ENCODE peak calls at places on chromosomes 2 and 18, in four cellular contexts. Q is GM12878, O is HepG2, V is K562. N is an unnamed sample.

GRCh38 chr2:40004336-40004735 is 225.3 kb upstream of the THUMPD2 start:
- DNase-seq in O (no peak), Q (no peak), V (no peak), N (no peak)

GRCh38 chr2:160606336-160606735 is 112.7 kb upstream of the RBMS1 start:
- DNase-seq in V (no peak), Q (no peak), O (no peak), N (no peak)

GRCh38 chr2:191206613-191207471 is 38.4 kb upstream of the MYO1B start:
- DNase-seq in O (no peak), V (no peak), Q (no peak), N (no peak)

GRCh38 chr2:56473524-56473923 is 289.7 kb downstream of the CCDC85A start:
- DNase-seq in O (no peak), V (no peak), Q (no peak), N (no peak)

GRCh38 chr2:156526950-156527636 is 90.9 kb downstream of the GPD2 start:
- DNase-seq in V (no peak), O (no peak), Q (no peak), N (no peak)

GRCh38 chr2:191620144-191620543 is 57.8 kb upstream of the NABP1 start:
- DNase-seq in O (no peak), Q (no peak), V (no peak), N (no peak)

GRCh38 chr2:42089340-42089925 is 41.6 kb downstream of the PKDCC start:
- DNase-seq in Q (no peak), O (peak; percentile 49), V (peak; percentile 87), N (peak; percentile 74)

GRCh38 chr18:40375811-40376210 is 1579.2 kb upstream of the PIK3C3 start:
- DNase-seq in Q (no peak), V (no peak), O (no peak), N (no peak)

GRCh38 chr18:54767094-54767493 is 61.2 kb upstream of the RAB27B start:
- DNase-seq in O (peak; percentile 62), Q (no peak), V (no peak), N (no peak)

GRCh38 chr2:187689372-187689771 is 135.1 kb upstream of the TFPI start:
- DNase-seq in O (no peak), Q (no peak), V (no peak), N (no peak)

GRCh38 chr2:191013876-191014652 is at the start of gene STAT1:
- DNase-seq in V (peak; percentile 92), Q (peak; percentile 75), O (peak; percentile 89), N (peak; percentile 95)

GRCh38 chr2:240707046-240707756 is 15.5 kb downstream of the AQP12A start:
- DNase-seq in V (no peak), Q (no peak), O (no peak), N (no peak)

GRCh38 chr2:237449193-237449797 is 35.3 kb upstream of the COL6A3 start:
- DNase-seq in V (no peak), O (no peak), Q (no peak), N (no peak)

GRCh38 chr2:20304411-20304810 is 46.2 kb downstream of the PUM2 start:
- DNase-seq in O (no peak), V (no peak), Q (no peak), N (no peak)

GRCh38 chr2:223262946-223263345 is 211.0 kb downstream of the KCNE4 start:
- DNase-seq in V (no peak), O (no peak), Q (no peak), N (no peak)

GRCh38 chr2:100291152-100291970 is 30.9 kb downstream of the LONRF2 start:
- DNase-seq in O (peak; percentile 72), Q (no peak), V (peak; percentile 90), N (peak; percentile 37)

GRCh38 chr18:79454034-79454735 is 58.5 kb downstream of the NFATC1 start:
- DNase-seq in Q (no peak), V (no peak), O (no peak), N (no peak)

GRCh38 chr2:122194546-122194945 is 439.1 kb downstream of the TSN start:
- DNase-seq in O (no peak), V (no peak), Q (no peak), N (no peak)

GRCh38 chr2:122186761-122187222 is 431.3 kb downstream of the TSN start:
- DNase-seq in V (no peak), Q (no peak), O (no peak), N (no peak)

GRCh38 chr2:122193622-122194021 is 438.2 kb downstream of the TSN start:
- DNase-seq in O (no peak), V (peak; percentile 32), Q (no peak), N (no peak)

GRCh38 chr2:122191331-122191730 is 435.9 kb downstream of the TSN start:
- DNase-seq in Q (no peak), V (peak; percentile 44), O (peak; percentile 41), N (peak; percentile 55)
- TF ChIP-seq SP1 in Q (no peak), V (no peak), O (no peak), N (no peak)

GRCh38 chr2:112529751-112530150 is 12.5 kb upstream of the POLR1B start:
- DNase-seq in V (no peak), Q (no peak), O (no peak), N (no peak)
- TF ChIP-seq FOXM1 in V (no peak), Q (no peak), O (no peak), N (no peak)

GRCh38 chr18:45161850-45162249 is 453.4 kb upstream of the SLC14A2 start:
- DNase-seq in Q (peak; percentile 50), V (no peak), O (no peak), N (no peak)

GRCh38 chr18:45151645-45152044 is 463.6 kb upstream of the SLC14A2 start:
- DNase-seq in O (no peak), V (no peak), Q (no peak), N (no peak)

GRCh38 chr18:45155526-45155925 is 459.8 kb upstream of the SLC14A2 start:
- DNase-seq in O (no peak), V (no peak), Q (no peak), N (no peak)

GRCh38 chr18:45156941-45157340 is 458.3 kb upstream of the SLC14A2 start:
- DNase-seq in V (no peak), Q (no peak), O (no peak), N (no peak)
- TF ChIP-seq BHLHE40 in V (no peak), Q (no peak), O (no peak), N (no peak)

GRCh38 chr2:113886479-113887383 is 3.2 kb upstream of the ACTR3 start:
- DNase-seq in O (peak; percentile 62), V (no peak), Q (peak; percentile 98), N (no peak)

GRCh38 chr2:113889471-113890252 is at the start of gene ACTR3:
- DNase-seq in V (peak; percentile 95), Q (peak; percentile 99), O (peak; percentile 98), N (peak; percentile 94)

GRCh38 chr2:113890253-113891235 is 655 bp downstream of the ACTR3 start:
- DNase-seq in Q (peak; percentile 75), O (peak; percentile 73), V (peak; percentile 71), N (peak; percentile 15)

GRCh38 chr2:113887393-113887792 is 2.5 kb upstream of the ACTR3 start:
- DNase-seq in Q (no peak), O (no peak), V (no peak), N (no peak)

DNA sequence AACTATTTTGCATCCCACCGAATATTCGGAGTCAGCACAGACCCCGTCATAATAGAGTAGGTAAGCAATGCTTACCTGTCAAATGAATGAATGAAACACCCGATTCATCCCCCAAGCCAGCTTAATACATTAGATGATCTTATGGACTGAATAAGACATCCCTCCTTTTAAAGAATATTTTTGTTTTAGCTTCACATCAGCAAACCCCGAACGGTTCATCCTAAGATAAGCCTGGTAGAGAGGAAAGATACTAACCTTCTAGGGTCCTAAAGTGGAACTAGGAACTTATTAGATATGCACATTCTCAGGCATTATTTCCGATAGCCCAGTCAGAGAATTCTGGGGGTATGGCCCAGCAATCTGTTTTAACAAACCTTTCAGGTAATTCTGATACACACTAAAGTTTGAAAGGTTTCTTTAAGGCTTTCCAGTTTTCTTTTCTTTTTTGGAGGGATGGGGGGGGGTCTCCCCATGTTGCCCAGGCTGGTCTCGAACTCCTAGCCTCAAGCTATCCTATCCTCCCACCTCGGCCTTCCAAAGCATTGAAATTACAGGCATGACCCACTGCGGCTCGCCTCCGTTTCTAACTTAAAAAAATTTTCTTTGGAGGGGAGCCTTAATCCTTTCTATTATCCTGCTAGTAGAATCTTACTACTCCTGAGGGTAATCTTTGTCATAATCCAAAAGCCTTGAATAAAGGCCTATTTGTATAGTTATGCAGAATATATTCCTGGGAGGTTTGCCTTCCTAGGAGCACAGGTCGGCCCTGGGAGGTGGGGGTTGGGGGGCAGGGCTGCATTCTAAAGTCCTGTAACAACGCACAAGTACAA is 1.0 kb upstream of the ACTR3 start:
- DNase-seq in O (no peak), Q (no peak), V (no peak), N (no peak)
- TF ChIP-seq SP1 in O (no peak), Q (no peak), V (no peak), N (no peak)